ENCODE peak calls at places on chromosomes 13 and 19, in six cellular contexts. K is tibial nerve, M is cardiac muscle cell, O is IMR-90, J is RWPE1, H is aorta. L is an unnamed sample.

GRCh38 chr19:18414504-18415176 is 4.6 kb upstream of the SSBP4 start:
- DNase-seq in K (no peak), H (peak), M (peak), J (no peak), O (no peak), L (no peak)

GRCh38 chr19:51808333-51808986 is 13.5 kb downstream of the FPR3 start:
- DNase-seq in J (peak), O (no peak), M (peak), K (no peak), H (no peak), L (no peak)

GRCh38 chr13:107296804-107297203 is 728.9 kb upstream of the ARGLU1 start:
- DNase-seq in J (peak), H (no peak), O (peak), M (no peak), K (no peak), L (no peak)

GRCh38 chr19:2469102-2469914 is 6.6 kb upstream of the GADD45B start:
- DNase-seq in H (no peak), J (no peak), K (no peak), M (peak), O (peak), L (no peak)

GRCh38 chr19:44846455-44847143 is 502 bp downstream of the NECTIN2 start:
- DNase-seq in J (peak), O (no peak), M (peak), H (peak), K (no peak), L (no peak)

GRCh38 chr19:22617614-22618325 is 16.4 kb upstream of the ZNF492 start:
- DNase-seq in M (no peak), J (no peak), O (no peak), K (no peak), H (no peak), L (peak)

GRCh38 chr13:108276060-108276459 is 6.5 kb downstream of the TNFSF13B start:
- DNase-seq in O (no peak), K (peak), J (no peak), H (no peak), M (peak), L (no peak)

GRCh38 chr19:33316521-33317284 is 14.4 kb upstream of the CEBPA start:
- DNase-seq in J (no peak), H (no peak), O (no peak), K (no peak), M (no peak), L (no peak)

GRCh38 chr13:62324842-62325241 is 909.2 kb upstream of the PCDH20 start:
- DNase-seq in K (no peak), H (no peak), M (no peak), J (no peak), O (no peak), L (no peak)

GRCh38 chr13:25686831-25687495 is 315.2 kb downstream of the ATP8A2 start:
- DNase-seq in O (no peak), M (no peak), K (no peak), J (no peak), H (no peak), L (no peak)

DNA sequence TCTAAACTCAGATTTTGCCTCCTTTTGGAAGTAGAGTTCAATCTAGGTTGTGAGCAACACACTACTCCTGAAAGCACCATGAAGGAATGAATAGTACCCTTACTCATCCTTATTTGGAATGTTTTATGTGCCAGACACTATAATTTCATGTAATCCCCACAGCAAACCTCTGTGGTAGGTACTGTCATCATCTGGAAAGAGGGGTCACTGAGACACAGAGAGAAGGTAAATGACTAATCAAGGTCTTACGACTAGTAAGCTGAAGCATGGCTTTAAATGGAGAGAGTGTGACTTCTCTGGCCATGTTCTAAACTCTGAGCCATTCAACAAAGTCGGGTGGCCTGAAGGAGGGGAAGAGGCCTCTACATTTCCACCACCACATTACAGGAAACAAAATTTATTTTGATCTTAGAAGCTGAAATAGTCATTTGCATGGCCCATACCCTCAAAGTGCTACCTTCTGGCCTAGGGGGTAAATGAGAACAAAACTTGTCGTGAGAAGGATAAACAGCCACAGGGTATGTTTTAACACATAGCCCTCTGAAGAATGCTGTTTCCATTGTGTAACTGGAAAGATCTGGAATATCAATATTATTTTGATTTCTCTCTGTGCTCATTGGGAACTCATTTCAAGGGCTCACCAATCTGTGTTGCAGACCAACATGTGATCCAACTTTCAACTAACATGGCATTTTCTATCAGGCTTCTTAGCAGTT is 180.8 kb upstream of the RFC3 start:
- DNase-seq in J (no peak), M (no peak), K (no peak), H (no peak), O (peak), L (no peak)
- H3K27ac ChIP-seq in J (no peak), M (no peak), K (no peak), H (no peak), O (no peak), L (peak)

GRCh38 chr13:44690376-44690775 is 114.2 kb upstream of the TSC22D1 start:
- DNase-seq in K (no peak), M (no peak), O (no peak), J (no peak), H (no peak), L (peak)

GRCh38 chr13:44692173-44692713 is 116.1 kb upstream of the TSC22D1 start:
- DNase-seq in H (no peak), J (no peak), K (no peak), M (peak), O (peak), L (no peak)

GRCh38 chr13:44685641-44686040 is 109.5 kb upstream of the TSC22D1 start:
- DNase-seq in K (no peak), J (no peak), O (no peak), M (peak), H (no peak), L (no peak)

GRCh38 chr13:44686478-44687071 is 110.4 kb upstream of the TSC22D1 start:
- DNase-seq in H (no peak), J (no peak), M (no peak), K (no peak), O (no peak), L (peak)

DNA sequence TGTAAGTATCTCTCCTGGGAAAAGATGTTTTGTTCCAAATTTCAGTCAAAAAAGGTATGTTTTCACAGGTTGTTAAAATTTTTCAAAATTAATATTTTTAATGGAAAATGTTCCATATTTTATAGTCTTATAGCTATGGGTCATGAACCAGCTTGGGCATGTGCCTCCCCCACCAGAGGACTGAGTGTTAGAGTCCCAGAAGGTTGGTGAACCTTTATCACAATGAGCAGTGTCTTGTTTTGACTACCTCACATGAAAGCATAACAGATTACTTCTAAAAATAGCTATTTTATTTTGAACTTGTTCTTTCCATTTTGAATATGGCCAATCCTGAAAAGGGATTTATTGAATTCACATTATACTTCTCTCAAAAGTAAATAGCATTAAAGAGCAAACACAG is 112.5 kb upstream of the TSC22D1 start:
- DNase-seq in K (no peak), J (no peak), M (no peak), H (no peak), O (no peak), L (no peak)
- H3K27ac ChIP-seq in K (no peak), J (no peak), M (no peak), H (no peak), O (no peak), L (no peak)

DNA sequence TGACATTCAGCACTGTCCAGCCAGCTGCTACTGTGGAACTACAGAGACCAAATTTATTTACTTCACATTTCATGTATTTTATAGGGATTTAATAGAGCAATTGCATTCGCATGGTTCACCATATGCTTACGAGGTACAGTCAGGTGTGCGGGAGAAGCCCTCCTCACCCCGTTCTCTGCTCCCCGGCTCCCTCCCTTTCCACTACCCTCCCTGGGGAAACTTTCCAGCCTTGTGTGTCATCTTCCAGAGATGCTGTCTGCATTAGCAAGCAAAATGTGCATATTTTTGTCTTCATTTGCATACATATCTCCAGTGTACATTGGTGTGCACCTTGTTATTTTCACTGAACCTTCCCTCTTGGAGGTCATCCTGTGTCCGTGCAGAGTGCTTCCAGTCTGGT is 47.3 kb downstream of the SMARCA4 start:
- DNase-seq in K (no peak), O (no peak), J (no peak), M (no peak), H (no peak), L (no peak)
- H3K27ac ChIP-seq in K (no peak), O (no peak), J (no peak), M (no peak), H (no peak), L (peak)

DNA sequence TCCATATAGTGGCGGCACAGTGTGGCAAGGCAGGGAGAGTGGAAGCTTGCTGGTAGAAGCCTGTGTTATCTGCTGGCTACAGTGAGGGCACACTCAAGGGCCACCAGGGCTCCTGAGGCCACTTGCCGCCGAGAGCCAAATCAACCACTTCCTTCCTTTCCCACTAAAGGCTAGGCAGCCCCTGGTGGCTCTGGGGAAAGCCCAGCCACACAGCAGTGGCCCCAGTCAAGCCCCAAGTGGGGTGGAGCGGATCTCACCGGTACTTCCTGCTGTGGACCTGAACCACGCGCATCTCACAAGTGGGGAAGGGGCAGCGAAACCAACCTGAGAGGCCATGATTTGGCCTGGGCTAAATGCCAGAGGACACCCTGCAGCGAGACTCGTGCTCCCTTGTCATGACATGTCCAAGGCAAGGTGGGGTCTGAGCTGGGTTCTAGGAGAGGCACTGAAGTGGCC is 21.9 kb upstream of the SLC35E1 start:
- DNase-seq in M (no peak), O (no peak), J (no peak), H (no peak), K (no peak), L (no peak)
- H3K27ac ChIP-seq in M (no peak), O (no peak), J (peak), H (no peak), K (no peak), L (no peak)

DNA sequence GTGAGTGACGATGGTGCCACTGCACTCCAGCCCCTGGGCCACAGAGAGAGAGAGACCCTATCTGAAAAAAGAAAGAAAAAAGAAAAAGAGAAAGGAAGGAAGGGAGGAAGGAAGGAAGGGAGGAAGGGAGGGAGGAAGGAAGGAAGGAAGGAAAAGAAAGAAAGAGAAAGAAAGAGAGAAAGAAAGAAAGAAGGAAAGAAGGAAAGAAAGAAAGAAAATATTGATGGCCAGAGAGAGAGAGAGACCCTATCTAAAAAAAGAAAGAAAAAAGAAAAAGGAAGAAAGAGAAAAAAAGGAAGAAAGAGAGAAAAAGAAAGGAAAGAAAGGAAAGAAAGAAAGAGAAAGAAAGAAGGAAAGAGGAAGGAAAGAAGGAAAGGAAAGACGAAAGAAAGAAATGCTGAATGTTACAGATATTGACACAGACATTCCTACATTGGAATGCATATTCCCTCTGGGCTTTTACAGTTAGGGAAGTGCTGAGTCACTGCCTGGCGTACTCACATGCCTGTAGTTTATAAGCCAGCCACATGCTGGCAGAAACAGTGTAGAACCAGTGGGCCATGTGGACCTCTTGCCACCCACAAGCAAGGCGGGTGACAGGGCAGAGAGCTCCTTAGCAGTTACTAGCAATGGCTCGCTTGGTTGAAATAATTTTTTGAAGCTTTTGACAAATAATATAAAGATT is 34.6 kb upstream of the SLC46A3 start:
- DNase-seq in M (peak), K (peak), J (peak), H (peak), O (peak), L (no peak)
- H3K27ac ChIP-seq in M (peak), K (peak), J (peak), H (no peak), O (peak), L (peak)

GRCh38 chr13:80083097-80083429 is 257.9 kb downstream of the SPRY2 start:
- DNase-seq in M (peak), K (no peak), J (no peak), H (no peak), O (no peak), L (no peak)
- H3K27ac ChIP-seq in M (no peak), K (no peak), J (no peak), H (no peak), O (no peak), L (no peak)

DNA sequence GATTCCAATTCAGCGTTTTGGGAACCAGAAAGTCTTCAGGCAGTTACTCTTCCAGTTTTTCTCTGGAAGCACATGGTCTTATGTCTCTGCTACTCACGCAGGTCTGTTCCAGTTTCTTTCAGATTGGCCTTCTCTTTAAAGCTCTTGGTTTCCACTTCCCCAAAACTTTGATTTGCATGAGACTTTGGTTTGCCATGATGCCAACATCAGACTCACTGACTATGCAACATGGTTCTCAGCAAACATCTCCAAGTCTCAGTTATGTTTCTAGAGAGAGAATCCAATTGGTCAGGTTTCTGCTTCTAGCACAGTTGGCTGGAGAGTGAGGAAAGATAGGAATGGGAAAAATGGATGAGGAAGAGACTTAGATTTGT is 3.1 kb downstream of the AKAP11 start:
- DNase-seq in O (no peak), J (no peak), K (no peak), M (no peak), H (no peak), L (no peak)
- H3K27ac ChIP-seq in O (no peak), J (no peak), K (no peak), M (no peak), H (no peak), L (no peak)

GRCh38 chr19:49663224-49663623 is 2.4 kb downstream of the IRF3 start:
- DNase-seq in K (no peak), J (no peak), M (no peak), O (no peak), H (no peak), L (no peak)
- H3K27ac ChIP-seq in K (no peak), J (peak), M (no peak), O (no peak), H (no peak), L (no peak)

DNA sequence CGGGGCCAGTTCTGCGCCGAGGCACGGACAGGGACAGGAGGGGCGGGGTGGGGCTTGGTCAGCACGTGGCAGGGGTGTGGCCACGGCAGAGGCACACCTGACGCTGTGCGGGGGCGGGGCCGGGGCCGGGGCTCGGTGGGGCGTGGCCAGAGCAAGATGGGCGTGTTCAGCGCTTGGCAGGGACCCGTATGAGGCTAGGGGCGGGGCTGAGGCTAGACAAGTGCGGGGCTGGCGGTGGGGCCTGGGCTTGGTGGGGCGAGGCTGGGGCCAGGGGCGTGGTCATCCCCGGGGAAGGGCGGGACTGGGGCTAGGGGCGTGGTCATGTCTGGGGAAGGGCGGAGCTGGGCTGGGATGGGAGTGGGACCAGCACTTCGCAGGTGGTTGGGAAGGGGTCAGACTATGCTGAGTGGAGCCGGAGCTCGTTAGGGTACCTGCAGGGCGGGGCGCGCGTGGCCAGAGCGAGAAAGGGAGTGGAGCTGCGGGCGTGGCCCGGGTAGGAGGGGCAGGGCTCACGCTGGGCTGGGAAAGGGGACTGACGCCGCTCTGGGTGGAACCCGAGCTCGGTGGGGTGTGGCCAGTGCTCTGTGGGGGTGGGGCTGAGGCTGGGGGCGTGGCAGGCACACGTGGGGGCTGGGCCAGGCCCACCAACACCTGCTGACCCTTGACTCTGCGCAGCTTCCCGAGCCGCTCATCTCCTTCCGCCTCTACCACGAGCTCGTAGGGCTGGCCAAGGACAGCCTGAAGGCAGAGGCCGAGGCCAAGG is 12.8 kb downstream of the POLR2E start:
- DNase-seq in O (no peak), K (no peak), J (peak), H (peak), M (no peak), L (no peak)
- H3K27ac ChIP-seq in O (no peak), K (no peak), J (peak), H (no peak), M (no peak), L (no peak)

GRCh38 chr13:36915106-36915505 is 4.9 kb downstream of the SMAD9 start:
- DNase-seq in K (no peak), H (no peak), O (no peak), J (no peak), M (no peak), L (no peak)

GRCh38 chr13:36918246-36919060 is 1.6 kb downstream of the SMAD9 start:
- DNase-seq in H (no peak), J (no peak), M (peak), K (peak), O (peak), L (no peak)

GRCh38 chr13:36913463-36913862 is 6.6 kb downstream of the SMAD9 start:
- DNase-seq in H (no peak), M (no peak), J (no peak), K (no peak), O (no peak), L (no peak)

GRCh38 chr13:36914648-36915047 is 5.4 kb downstream of the SMAD9 start:
- DNase-seq in O (no peak), K (no peak), H (no peak), M (no peak), J (no peak), L (no peak)

DNA sequence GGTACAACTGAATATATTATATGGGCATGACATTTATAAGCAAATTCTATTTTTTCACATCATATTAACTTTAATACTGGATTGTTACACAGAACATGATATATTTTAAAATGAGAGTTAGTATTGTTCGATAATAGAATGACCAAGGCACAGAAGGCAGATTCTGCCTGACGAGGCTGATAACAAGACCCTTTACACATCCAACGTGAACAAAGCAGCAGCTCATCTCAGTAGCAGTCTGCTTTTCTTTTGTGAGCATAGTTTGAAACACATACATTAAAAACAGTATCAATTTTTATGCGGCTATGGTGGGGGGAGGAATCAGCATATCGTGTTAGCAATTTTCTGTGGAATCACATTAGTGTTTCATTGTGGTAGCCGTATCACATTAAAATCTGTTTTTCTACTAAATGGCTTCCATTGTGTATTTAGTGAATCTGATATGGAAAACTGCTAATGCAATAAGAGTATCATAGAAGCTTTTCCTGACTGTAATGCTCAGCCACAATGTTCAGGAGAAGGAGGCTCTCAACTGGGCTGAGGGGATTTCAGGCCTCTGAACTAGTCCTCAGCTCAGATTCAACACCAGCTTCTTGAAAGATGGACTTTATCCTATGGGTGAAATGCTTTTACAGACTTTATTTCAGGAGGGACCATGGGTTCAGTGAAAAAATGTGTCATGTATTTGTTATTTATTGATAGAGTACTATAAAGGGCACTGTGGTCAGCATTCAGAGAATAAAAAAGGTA is 4.0 kb downstream of the SMAD9 start:
- DNase-seq in J (no peak), H (no peak), O (no peak), K (no peak), M (no peak), L (no peak)
- H3K27ac ChIP-seq in J (no peak), H (no peak), O (no peak), K (no peak), M (no peak), L (peak)

L was measured in caudate nucleus.